ENCODE peak calls at places on chromosomes 7 and 10, in seven cellular contexts. One of them, this sample, is unnamed.

GRCh38 chr7:137074386-137075030 is 206.1 kb downstream of the CHRM2 start:
- DNase-seq in T-cell: no peak
- DNase-seq in NCI-H1105: no peak
- DNase-seq in A673: no peak
- DNase-seq in posterior cingulate gyrus: no peak
- DNase-seq in left cardiac atrium: no peak
- DNase-seq in stimulated activated CD4-positive, alpha-beta T cell treated with anti-CD3 and anti-CD28 coated beads, Interleukin-2, amount 100 ng/mL, for 48 hours: no peak
- DNase-seq in this sample: no peak

GRCh38 chr10:72626444-72626754 is 520 bp upstream of the MICU1 start:
- DNase-seq in stimulated activated CD4-positive, alpha-beta T cell treated with anti-CD3 and anti-CD28 coated beads, Interleukin-2, amount 100 ng/mL, for 48 hours: no peak
- DNase-seq in A673: no peak
- DNase-seq in left cardiac atrium: no peak
- DNase-seq in posterior cingulate gyrus: no peak
- DNase-seq in NCI-H1105: no peak
- DNase-seq in T-cell: no peak
- DNase-seq in this sample: no peak

GRCh38 chr7:12923971-12924370 is 236.5 kb downstream of the ARL4A start:
- DNase-seq in A673: no peak
- DNase-seq in stimulated activated CD4-positive, alpha-beta T cell treated with anti-CD3 and anti-CD28 coated beads, Interleukin-2, amount 100 ng/mL, for 48 hours: no peak
- DNase-seq in left cardiac atrium: no peak
- DNase-seq in NCI-H1105: no peak
- DNase-seq in T-cell: no peak
- DNase-seq in posterior cingulate gyrus: no peak
- DNase-seq in this sample: no peak

GRCh38 chr10:117503170-117503885 is 39.2 kb upstream of the EMX2 start:
- DNase-seq in NCI-H1105: peak
- DNase-seq in stimulated activated CD4-positive, alpha-beta T cell treated with anti-CD3 and anti-CD28 coated beads, Interleukin-2, amount 100 ng/mL, for 48 hours: no peak
- DNase-seq in A673: peak
- DNase-seq in T-cell: no peak
- DNase-seq in posterior cingulate gyrus: no peak
- DNase-seq in left cardiac atrium: no peak
- DNase-seq in this sample: no peak

GRCh38 chr7:32219416-32219815 is 149.2 kb upstream of the PDE1C start:
- DNase-seq in A673: no peak
- DNase-seq in stimulated activated CD4-positive, alpha-beta T cell treated with anti-CD3 and anti-CD28 coated beads, Interleukin-2, amount 100 ng/mL, for 48 hours: no peak
- DNase-seq in posterior cingulate gyrus: no peak
- DNase-seq in T-cell: no peak
- DNase-seq in NCI-H1105: no peak
- DNase-seq in left cardiac atrium: no peak
- DNase-seq in this sample: no peak

GRCh38 chr10:14684363-14684762 is 90.3 kb downstream of the FAM107B start:
- DNase-seq in NCI-H1105: no peak
- DNase-seq in T-cell: no peak
- DNase-seq in stimulated activated CD4-positive, alpha-beta T cell treated with anti-CD3 and anti-CD28 coated beads, Interleukin-2, amount 100 ng/mL, for 48 hours: no peak
- DNase-seq in left cardiac atrium: no peak
- DNase-seq in posterior cingulate gyrus: no peak
- DNase-seq in A673: no peak
- DNase-seq in this sample: no peak

GRCh38 chr7:461453-462172 is 58.0 kb downstream of the PDGFA start:
- DNase-seq in stimulated activated CD4-positive, alpha-beta T cell treated with anti-CD3 and anti-CD28 coated beads, Interleukin-2, amount 100 ng/mL, for 48 hours: no peak
- DNase-seq in posterior cingulate gyrus: no peak
- DNase-seq in T-cell: no peak
- DNase-seq in NCI-H1105: no peak
- DNase-seq in A673: no peak
- DNase-seq in left cardiac atrium: no peak
- DNase-seq in this sample: no peak

GRCh38 chr7:74356589-74357315 is 67.5 kb downstream of the CLIP2 start:
- DNase-seq in stimulated activated CD4-positive, alpha-beta T cell treated with anti-CD3 and anti-CD28 coated beads, Interleukin-2, amount 100 ng/mL, for 48 hours: no peak
- DNase-seq in A673: no peak
- DNase-seq in posterior cingulate gyrus: no peak
- DNase-seq in NCI-H1105: no peak
- DNase-seq in T-cell: no peak
- DNase-seq in left cardiac atrium: no peak
- DNase-seq in this sample: no peak

GRCh38 chr7:116836911-116837310 is 25.5 kb upstream of the CAPZA2 start:
- DNase-seq in NCI-H1105: no peak
- DNase-seq in left cardiac atrium: no peak
- DNase-seq in A673: no peak
- DNase-seq in T-cell: no peak
- DNase-seq in posterior cingulate gyrus: no peak
- DNase-seq in stimulated activated CD4-positive, alpha-beta T cell treated with anti-CD3 and anti-CD28 coated beads, Interleukin-2, amount 100 ng/mL, for 48 hours: no peak
- DNase-seq in this sample: no peak

GRCh38 chr10:29820890-29821398 is 186.2 kb upstream of the SVIL start:
- DNase-seq in stimulated activated CD4-positive, alpha-beta T cell treated with anti-CD3 and anti-CD28 coated beads, Interleukin-2, amount 100 ng/mL, for 48 hours: no peak
- DNase-seq in NCI-H1105: no peak
- DNase-seq in T-cell: no peak
- DNase-seq in left cardiac atrium: no peak
- DNase-seq in A673: no peak
- DNase-seq in posterior cingulate gyrus: no peak
- DNase-seq in this sample: no peak

GRCh38 chr7:24024689-24025088 is 259.3 kb upstream of the NPY start:
- DNase-seq in left cardiac atrium: no peak
- DNase-seq in A673: peak
- DNase-seq in T-cell: no peak
- DNase-seq in NCI-H1105: no peak
- DNase-seq in stimulated activated CD4-positive, alpha-beta T cell treated with anti-CD3 and anti-CD28 coated beads, Interleukin-2, amount 100 ng/mL, for 48 hours: no peak
- DNase-seq in posterior cingulate gyrus: no peak
- DNase-seq in this sample: no peak

GRCh38 chr7:116512524-116513188 is 12.2 kb upstream of the CAV1 start:
- DNase-seq in left cardiac atrium: no peak
- DNase-seq in T-cell: no peak
- DNase-seq in posterior cingulate gyrus: no peak
- DNase-seq in stimulated activated CD4-positive, alpha-beta T cell treated with anti-CD3 and anti-CD28 coated beads, Interleukin-2, amount 100 ng/mL, for 48 hours: no peak
- DNase-seq in A673: peak
- DNase-seq in NCI-H1105: no peak
- DNase-seq in this sample: no peak

GRCh38 chr10:110547139-110547761 is 20.2 kb upstream of the SMC3 start:
- DNase-seq in T-cell: no peak
- DNase-seq in NCI-H1105: no peak
- DNase-seq in posterior cingulate gyrus: no peak
- DNase-seq in left cardiac atrium: no peak
- DNase-seq in A673: peak
- DNase-seq in stimulated activated CD4-positive, alpha-beta T cell treated with anti-CD3 and anti-CD28 coated beads, Interleukin-2, amount 100 ng/mL, for 48 hours: no peak
- DNase-seq in this sample: peak

GRCh38 chr7:7399707-7400106 is 136.0 kb downstream of the COL28A1 start:
- DNase-seq in A673: no peak
- DNase-seq in NCI-H1105: no peak
- DNase-seq in posterior cingulate gyrus: no peak
- DNase-seq in T-cell: no peak
- DNase-seq in left cardiac atrium: no peak
- DNase-seq in stimulated activated CD4-positive, alpha-beta T cell treated with anti-CD3 and anti-CD28 coated beads, Interleukin-2, amount 100 ng/mL, for 48 hours: no peak
- DNase-seq in this sample: no peak

GRCh38 chr7:130823060-130823459 is 89.1 kb upstream of the KLF14 start:
- DNase-seq in A673: no peak
- DNase-seq in left cardiac atrium: no peak
- DNase-seq in NCI-H1105: no peak
- DNase-seq in posterior cingulate gyrus: no peak
- DNase-seq in T-cell: no peak
- DNase-seq in stimulated activated CD4-positive, alpha-beta T cell treated with anti-CD3 and anti-CD28 coated beads, Interleukin-2, amount 100 ng/mL, for 48 hours: no peak
- DNase-seq in this sample: no peak

GRCh38 chr10:71856619-71857018 is 5.6 kb upstream of the PSAP start:
- DNase-seq in A673: no peak
- DNase-seq in left cardiac atrium: no peak
- DNase-seq in T-cell: no peak
- DNase-seq in posterior cingulate gyrus: no peak
- DNase-seq in stimulated activated CD4-positive, alpha-beta T cell treated with anti-CD3 and anti-CD28 coated beads, Interleukin-2, amount 100 ng/mL, for 48 hours: no peak
- DNase-seq in NCI-H1105: no peak
- DNase-seq in this sample: no peak

GRCh38 chr7:20784311-20785210 is 2.1 kb downstream of the SP8 start:
- DNase-seq in left cardiac atrium: no peak
- DNase-seq in stimulated activated CD4-positive, alpha-beta T cell treated with anti-CD3 and anti-CD28 coated beads, Interleukin-2, amount 100 ng/mL, for 48 hours: no peak
- DNase-seq in T-cell: no peak
- DNase-seq in NCI-H1105: peak
- DNase-seq in posterior cingulate gyrus: no peak
- DNase-seq in A673: no peak
- DNase-seq in this sample: no peak

GRCh38 chr7:71645836-71646235 is 513.9 kb downstream of the GALNT17 start:
- DNase-seq in stimulated activated CD4-positive, alpha-beta T cell treated with anti-CD3 and anti-CD28 coated beads, Interleukin-2, amount 100 ng/mL, for 48 hours: no peak
- DNase-seq in left cardiac atrium: no peak
- DNase-seq in T-cell: no peak
- DNase-seq in A673: no peak
- DNase-seq in posterior cingulate gyrus: no peak
- DNase-seq in NCI-H1105: no peak
- DNase-seq in this sample: no peak

GRCh38 chr7:148356303-148356702 is 234.3 kb upstream of the C7orf33 start:
- DNase-seq in NCI-H1105: no peak
- DNase-seq in stimulated activated CD4-positive, alpha-beta T cell treated with anti-CD3 and anti-CD28 coated beads, Interleukin-2, amount 100 ng/mL, for 48 hours: no peak
- DNase-seq in posterior cingulate gyrus: no peak
- DNase-seq in T-cell: no peak
- DNase-seq in A673: no peak
- DNase-seq in left cardiac atrium: peak
- DNase-seq in this sample: no peak

GRCh38 chr10:68155615-68156205 is 46.4 kb downstream of the MYPN start:
- DNase-seq in T-cell: no peak
- DNase-seq in stimulated activated CD4-positive, alpha-beta T cell treated with anti-CD3 and anti-CD28 coated beads, Interleukin-2, amount 100 ng/mL, for 48 hours: no peak
- DNase-seq in posterior cingulate gyrus: no peak
- DNase-seq in A673: no peak
- DNase-seq in NCI-H1105: no peak
- DNase-seq in left cardiac atrium: no peak
- DNase-seq in this sample: no peak

GRCh38 chr10:29692121-29692539 is 57.4 kb upstream of the SVIL start:
- DNase-seq in posterior cingulate gyrus: no peak
- DNase-seq in A673: no peak
- DNase-seq in NCI-H1105: no peak
- DNase-seq in stimulated activated CD4-positive, alpha-beta T cell treated with anti-CD3 and anti-CD28 coated beads, Interleukin-2, amount 100 ng/mL, for 48 hours: no peak
- DNase-seq in T-cell: no peak
- DNase-seq in left cardiac atrium: no peak
- DNase-seq in this sample: peak

GRCh38 chr10:94218496-94219183 is 144.1 kb downstream of the NOC3L start:
- DNase-seq in left cardiac atrium: no peak
- DNase-seq in T-cell: no peak
- DNase-seq in stimulated activated CD4-positive, alpha-beta T cell treated with anti-CD3 and anti-CD28 coated beads, Interleukin-2, amount 100 ng/mL, for 48 hours: no peak
- DNase-seq in NCI-H1105: no peak
- DNase-seq in posterior cingulate gyrus: no peak
- DNase-seq in A673: no peak
- DNase-seq in this sample: peak

GRCh38 chr7:142919656-142920055 is 13.9 kb downstream of the TRPV5 start:
- DNase-seq in NCI-H1105: no peak
- DNase-seq in stimulated activated CD4-positive, alpha-beta T cell treated with anti-CD3 and anti-CD28 coated beads, Interleukin-2, amount 100 ng/mL, for 48 hours: no peak
- DNase-seq in T-cell: no peak
- DNase-seq in A673: no peak
- DNase-seq in posterior cingulate gyrus: no peak
- DNase-seq in left cardiac atrium: no peak
- DNase-seq in this sample: no peak

GRCh38 chr7:29146888-29147609 is 712 bp upstream of the CPVL start:
- DNase-seq in posterior cingulate gyrus: no peak
- DNase-seq in left cardiac atrium: peak
- DNase-seq in T-cell: no peak
- DNase-seq in A673: peak
- DNase-seq in stimulated activated CD4-positive, alpha-beta T cell treated with anti-CD3 and anti-CD28 coated beads, Interleukin-2, amount 100 ng/mL, for 48 hours: no peak
- DNase-seq in NCI-H1105: peak
- DNase-seq in this sample: no peak

GRCh38 chr10:104337527-104337984 is 709 bp downstream of the ITPRIP start:
- DNase-seq in T-cell: no peak
- DNase-seq in stimulated activated CD4-positive, alpha-beta T cell treated with anti-CD3 and anti-CD28 coated beads, Interleukin-2, amount 100 ng/mL, for 48 hours: no peak
- DNase-seq in left cardiac atrium: no peak
- DNase-seq in A673: no peak
- DNase-seq in NCI-H1105: no peak
- DNase-seq in posterior cingulate gyrus: no peak
- DNase-seq in this sample: no peak

GRCh38 chr10:77970869-77971803 is 44.6 kb upstream of the DLG5 start:
- DNase-seq in left cardiac atrium: peak
- DNase-seq in NCI-H1105: no peak
- DNase-seq in stimulated activated CD4-positive, alpha-beta T cell treated with anti-CD3 and anti-CD28 coated beads, Interleukin-2, amount 100 ng/mL, for 48 hours: no peak
- DNase-seq in T-cell: no peak
- DNase-seq in A673: peak
- DNase-seq in posterior cingulate gyrus: no peak
- DNase-seq in this sample: peak

GRCh38 chr10:69994262-69994661 is 58.4 kb upstream of the MACROH2A2 start:
- DNase-seq in A673: peak
- DNase-seq in T-cell: no peak
- DNase-seq in NCI-H1105: no peak
- DNase-seq in posterior cingulate gyrus: no peak
- DNase-seq in left cardiac atrium: peak
- DNase-seq in stimulated activated CD4-positive, alpha-beta T cell treated with anti-CD3 and anti-CD28 coated beads, Interleukin-2, amount 100 ng/mL, for 48 hours: no peak
- DNase-seq in this sample: peak

GRCh38 chr10:131474426-131474825 is 162.9 kb upstream of the TCERG1L start:
- DNase-seq in T-cell: no peak
- DNase-seq in stimulated activated CD4-positive, alpha-beta T cell treated with anti-CD3 and anti-CD28 coated beads, Interleukin-2, amount 100 ng/mL, for 48 hours: no peak
- DNase-seq in left cardiac atrium: no peak
- DNase-seq in A673: no peak
- DNase-seq in NCI-H1105: no peak
- DNase-seq in posterior cingulate gyrus: no peak
- DNase-seq in this sample: no peak

GRCh38 chr10:78604286-78604685 is 464.5 kb upstream of the ZMIZ1 start:
- DNase-seq in posterior cingulate gyrus: no peak
- DNase-seq in T-cell: no peak
- DNase-seq in NCI-H1105: no peak
- DNase-seq in left cardiac atrium: no peak
- DNase-seq in stimulated activated CD4-positive, alpha-beta T cell treated with anti-CD3 and anti-CD28 coated beads, Interleukin-2, amount 100 ng/mL, for 48 hours: no peak
- DNase-seq in A673: no peak
- DNase-seq in this sample: no peak

GRCh38 chr7:30380294-30380693 is 95.9 kb downstream of the ZNRF2 start:
- DNase-seq in posterior cingulate gyrus: no peak
- DNase-seq in stimulated activated CD4-positive, alpha-beta T cell treated with anti-CD3 and anti-CD28 coated beads, Interleukin-2, amount 100 ng/mL, for 48 hours: no peak
- DNase-seq in NCI-H1105: no peak
- DNase-seq in left cardiac atrium: no peak
- DNase-seq in T-cell: no peak
- DNase-seq in A673: no peak
- DNase-seq in this sample: no peak

GRCh38 chr10:132967540-132967939 is 25.2 kb upstream of the CFAP46 start:
- DNase-seq in posterior cingulate gyrus: no peak
- DNase-seq in left cardiac atrium: no peak
- DNase-seq in A673: no peak
- DNase-seq in stimulated activated CD4-positive, alpha-beta T cell treated with anti-CD3 and anti-CD28 coated beads, Interleukin-2, amount 100 ng/mL, for 48 hours: no peak
- DNase-seq in T-cell: no peak
- DNase-seq in NCI-H1105: no peak
- DNase-seq in this sample: no peak

GRCh38 chr10:47028466-47028865 is 117.2 kb downstream of the PTPN20 start:
- DNase-seq in T-cell: no peak
- DNase-seq in posterior cingulate gyrus: no peak
- DNase-seq in NCI-H1105: no peak
- DNase-seq in A673: no peak
- DNase-seq in stimulated activated CD4-positive, alpha-beta T cell treated with anti-CD3 and anti-CD28 coated beads, Interleukin-2, amount 100 ng/mL, for 48 hours: no peak
- DNase-seq in left cardiac atrium: no peak
- DNase-seq in this sample: no peak

This sample was measured in hepatic stellate cell.